ENCODE peak calls at places on chromosomes 3 and 15, in ten cellular contexts. M is AG08396; V is GM03348; R is effector memory CD8-positive, alpha-beta T cell; Z is CD8-positive, alpha-beta memory T cell; W is mucosa of gallbladder; D is activated CD8-positive, alpha-beta T cell treated with anti-CD3 and anti-CD28 coated beads, Interleukin-2, amount 10 ng/mL, durations not matched to agents 7 days and 5 days; B is left ventricle myocardium inferior; K is stimulated activated CD4-positive, alpha-beta T cell treated with anti-CD3 and anti-CD28 coated beads, Interleukin-2, amount 100 ng/mL, for 48 hours; L is activated B cell treated with CpG ODN at 0.5 μM for 24 hours. O is an unnamed sample.

GRCh38 chr3:127953636-127954035 is 38.6 kb downstream of the KBTBD12 start:
- DNase-seq in B (no peak), K (no peak), M (no peak), W (no peak), R (no peak), V (peak), Z (no peak), L (no peak), D (no peak), O (no peak)

GRCh38 chr15:55334997-55335396 is 16.0 kb downstream of the PIGB start:
- DNase-seq in V (no peak), R (no peak), B (no peak), W (no peak), L (no peak), Z (no peak), D (no peak), M (no peak), K (no peak), O (no peak)

GRCh38 chr3:50245831-50246516 is 10.0 kb downstream of the GNAI2 start:
- DNase-seq in Z (peak), L (peak), V (peak), D (peak), B (peak), W (peak), K (peak), M (peak), R (peak), O (peak)

GRCh38 chr15:27675571-27675970 is 423.5 kb downstream of the OCA2 start:
- DNase-seq in V (no peak), W (no peak), B (no peak), Z (no peak), M (no peak), D (no peak), R (no peak), L (no peak), K (no peak), O (no peak)

GRCh38 chr3:175434591-175434990 is 575.5 kb downstream of the NAALADL2 start:
- DNase-seq in Z (no peak), B (no peak), M (no peak), K (no peak), R (no peak), D (no peak), V (no peak), L (no peak), W (no peak), O (no peak)

GRCh38 chr3:194675081-194675640 is 3.2 kb upstream of the LSG1 start:
- DNase-seq in R (no peak), Z (no peak), L (no peak), M (no peak), K (peak), W (no peak), B (no peak), D (no peak), V (no peak), O (no peak)

GRCh38 chr3:189082666-189083427 is 88.9 kb upstream of the TPRG1 start:
- DNase-seq in Z (no peak), W (no peak), D (no peak), M (no peak), V (no peak), R (no peak), B (no peak), K (no peak), L (no peak), O (no peak)

GRCh38 chr15:59590027-59590426 is 21.6 kb upstream of the GCNT3 start:
- DNase-seq in Z (no peak), V (no peak), M (no peak), K (peak), L (no peak), B (no peak), W (no peak), R (no peak), D (no peak), O (no peak)

GRCh38 chr3:50447290-50447840 is 56.1 kb downstream of the CACNA2D2 start:
- DNase-seq in K (no peak), W (no peak), V (no peak), Z (no peak), R (no peak), D (no peak), B (no peak), L (no peak), M (no peak), O (no peak)

GRCh38 chr3:71652786-71653419 is 69.4 kb upstream of the FOXP1 start:
- DNase-seq in B (no peak), L (no peak), Z (no peak), M (peak), K (no peak), R (no peak), V (peak), W (peak), D (peak), O (peak)

GRCh38 chr15:60648928-60649679 is 170.2 kb upstream of the ICE2 start:
- DNase-seq in V (no peak), K (no peak), B (no peak), Z (no peak), L (no peak), D (no peak), R (no peak), M (no peak), W (no peak), O (no peak)

GRCh38 chr3:71721721-71722157 is 3.5 kb downstream of the EIF4E3 start:
- DNase-seq in V (no peak), W (no peak), K (no peak), D (peak), Z (peak), L (no peak), M (no peak), R (no peak), B (no peak), O (no peak)

GRCh38 chr3:141738636-141739363 is 702 bp downstream of the RNF7 start:
- DNase-seq in L (no peak), M (peak), R (peak), B (no peak), K (peak), W (no peak), D (peak), V (peak), Z (no peak), O (peak)

GRCh38 chr3:171282041-171282440 is 178.2 kb downstream of the TNIK start:
- DNase-seq in M (no peak), D (no peak), V (no peak), K (no peak), B (no peak), Z (no peak), W (peak), L (no peak), R (no peak), O (peak)

GRCh38 chr3:111715911-111716523 is 120.9 kb upstream of the ZBED2 start:
- DNase-seq in L (no peak), Z (no peak), B (peak), R (peak), K (no peak), W (peak), M (peak), V (peak), D (peak), O (peak)

GRCh38 chr15:86375733-86376132 is 296.1 kb downstream of the AGBL1 start:
- DNase-seq in W (no peak), M (no peak), K (no peak), V (no peak), L (no peak), B (no peak), Z (no peak), D (no peak), R (no peak), O (no peak)

GRCh38 chr3:12939137-12939536 is 97.8 kb upstream of the RPL32 start:
- DNase-seq in Z (no peak), D (no peak), M (no peak), L (no peak), R (no peak), B (no peak), V (no peak), K (no peak), W (no peak), O (no peak)

GRCh38 chr3:25086721-25087120 is 341.3 kb upstream of the RARB start:
- DNase-seq in L (no peak), V (no peak), K (no peak), M (no peak), W (no peak), R (no peak), Z (no peak), D (no peak), B (no peak), O (no peak)

GRCh38 chr3:126116526-126116925 is 32.6 kb upstream of the SLC41A3 start:
- DNase-seq in R (no peak), K (no peak), D (no peak), V (no peak), L (peak), B (no peak), M (no peak), Z (no peak), W (no peak), O (no peak)

GRCh38 chr3:186782542-186783069 is 771 bp upstream of the EIF4A2 start:
- DNase-seq in M (no peak), D (no peak), V (no peak), W (no peak), Z (no peak), K (no peak), L (no peak), B (no peak), R (no peak), O (no peak)

GRCh38 chr15:41896566-41896965 is 2.7 kb upstream of the SPTBN5 start:
- DNase-seq in L (no peak), Z (no peak), D (no peak), K (no peak), W (no peak), B (no peak), V (no peak), R (no peak), M (no peak), O (no peak)

GRCh38 chr3:189630667-189631372 is 369 bp upstream of the TP63 start:
- DNase-seq in L (no peak), K (no peak), Z (no peak), D (no peak), B (no peak), M (no peak), R (no peak), V (no peak), W (no peak), O (no peak)